ENCODE peak calls at places on chromosomes 13 and 19, in six cellular contexts. E, K, D, O, Y and F are unnamed samples. For H3K27me3, the result is how much of the 10 kb centered on the place peaks cover.

GRCh38 chr19:738509-739128 is 12.3 kb upstream of the MISP start:
- DNase-seq in Y (no peak), K (no peak), D (no peak), O (no peak), E (no peak), F (no peak)

GRCh38 chr13:97231832-97232201 is 9.7 kb downstream of the MBNL2 start:
- DNase-seq in K (peak), E (no peak), O (no peak), D (no peak), Y (no peak), F (no peak)

GRCh38 chr13:113350065-113350937 is 13.6 kb downstream of the GRTP1 start:
- DNase-seq in Y (no peak), O (no peak), E (peak), K (no peak), D (no peak), F (no peak)

GRCh38 chr13:113083402-113084061 is 22.1 kb upstream of the F7 start:
- DNase-seq in O (no peak), E (peak), Y (peak), K (peak), D (peak), F (no peak)

GRCh38 chr13:61410669-61411297 is 4.9 kb downstream of the PCDH20 start:
- DNase-seq in K (peak), E (no peak), O (no peak), D (peak), Y (peak), F (no peak)

GRCh38 chr13:42654760-42655159 is 80.8 kb downstream of the TNFSF11 start:
- DNase-seq in O (no peak), E (no peak), D (no peak), Y (no peak), K (no peak), F (no peak)

GRCh38 chr19:3270908-3271307 is 46.4 kb downstream of the CELF5 start:
- DNase-seq in E (no peak), Y (no peak), O (peak), K (peak), D (peak), F (no peak)

GRCh38 chr13:110620596-110620995 is 5.3 kb downstream of the NAXD start:
- DNase-seq in Y (no peak), D (no peak), K (no peak), O (no peak), E (no peak), F (no peak)

GRCh38 chr13:101267656-101268055 is 148.7 kb downstream of the NALCN start:
- DNase-seq in K (no peak), E (no peak), D (no peak), O (peak), Y (no peak), F (no peak)

GRCh38 chr19:3625996-3626472 is 556 bp downstream of the CACTIN start:
- DNase-seq in Y (no peak), O (no peak), K (no peak), D (no peak), E (no peak), F (no peak)

GRCh38 chr13:39499580-39499979 is 103.4 kb downstream of the LHFPL6 start:
- DNase-seq in D (no peak), Y (no peak), E (no peak), O (no peak), K (no peak), F (no peak)

GRCh38 chr19:58229255-58229639 is 533 bp downstream of the ZNF544 start:
- DNase-seq in K (peak), E (no peak), Y (no peak), O (no peak), D (peak), F (no peak)

GRCh38 chr13:92187378-92187989 is 789.1 kb downstream of the GPC5 start:
- DNase-seq in Y (peak), D (peak), O (no peak), E (no peak), K (peak), F (no peak)

GRCh38 chr19:3783660-3784584 is 2.3 kb downstream of the MATK start:
- DNase-seq in Y (no peak), E (peak), D (no peak), K (no peak), O (no peak), F (no peak)

GRCh38 chr13:67341406-67341805 is 111.3 kb upstream of the PCDH9 start:
- DNase-seq in K (peak), D (no peak), O (no peak), E (no peak), Y (no peak), F (no peak)

GRCh38 chr13:105611424-105611823 is 924.0 kb downstream of the EFNB2 start:
- DNase-seq in E (no peak), K (peak), D (no peak), Y (no peak), O (no peak), F (no peak)

GRCh38 chr19:56089344-56089743 is 31.8 kb downstream of the ZNF787 start:
- DNase-seq in O (no peak), Y (no peak), K (no peak), E (no peak), D (no peak), F (no peak)

GRCh38 chr19:3404324-3405260 is 38.2 kb downstream of the NFIC start:
- DNase-seq in D (peak), K (peak), O (no peak), Y (no peak), E (peak), F (no peak)

GRCh38 chr13:111422352-111422751 is 101.9 kb downstream of the TEX29 start:
- DNase-seq in D (no peak), O (no peak), Y (no peak), K (no peak), E (no peak), F (no peak)

GRCh38 chr19:8129061-8129460 is 20.3 kb downstream of the FBN3 start:
- DNase-seq in O (no peak), D (no peak), K (no peak), Y (no peak), E (no peak), F (no peak)

GRCh38 chr19:58569191-58569942 is 3.8 kb downstream of the MZF1 start:
- DNase-seq in D (no peak), Y (no peak), O (no peak), E (peak), K (no peak), F (no peak)

GRCh38 chr13:46633416-46633815 is 80.4 kb downstream of the LRCH1 start:
- DNase-seq in E (no peak), O (no peak), K (peak), Y (no peak), D (no peak), F (no peak)

GRCh38 chr13:34863360-34864135 is 78.5 kb upstream of the NBEA start:
- DNase-seq in Y (no peak), O (no peak), K (peak), E (no peak), D (peak), F (no peak)

GRCh38 chr13:109790951-109791605 is 4.7 kb upstream of the IRS2 start:
- DNase-seq in Y (no peak), D (peak), E (no peak), O (no peak), K (peak), F (no peak)

GRCh38 chr13:95540848-95541247 is 11.7 kb upstream of the CLDN10 start:
- DNase-seq in K (no peak), Y (no peak), O (no peak), D (no peak), E (no peak), F (no peak)

GRCh38 chr13:108155185-108156106 is 59.9 kb downstream of the LIG4 start:
- DNase-seq in O (no peak), D (peak), E (no peak), K (peak), Y (peak), F (no peak)

GRCh38 chr19:3907626-3908265 is 25.1 kb upstream of the NMRK2 start:
- DNase-seq in Y (no peak), O (no peak), D (no peak), K (no peak), E (no peak), F (no peak)

GRCh38 chr13:65036999-65037398 is 2193.1 kb downstream of the PCDH9 start:
- DNase-seq in E (no peak), K (no peak), D (no peak), Y (no peak), O (no peak), F (no peak)

GRCh38 chr13:32761472-32761871 is 175.2 kb downstream of the PDS5B start:
- DNase-seq in Y (no peak), O (no peak), D (no peak), E (no peak), K (no peak), F (no peak)

GRCh38 chr13:97629601-97630272 is 195.8 kb downstream of the RAP2A start:
- DNase-seq in D (no peak), O (no peak), E (no peak), K (no peak), Y (no peak), F (no peak)

GRCh38 chr19:48629599-48630288 is 7.4 kb downstream of the DBP start:
- DNase-seq in E (peak), Y (no peak), O (no peak), K (no peak), D (peak), F (no peak)

GRCh38 chr19:55689366-55690108 is 14.5 kb downstream of the EPN1 start:
- DNase-seq in E (peak), O (no peak), D (no peak), Y (no peak), K (no peak), F (no peak)

GRCh38 chr13:77836423-77836822 is 82.2 kb downstream of the EDNRB start:
- DNase-seq in O (no peak), E (no peak), K (peak), D (peak), Y (no peak), F (no peak)

GRCh38 chr19:48967346-48968178 is 2.5 kb downstream of the FTL start:
- DNase-seq in D (no peak), Y (no peak), O (no peak), E (peak), K (peak), F (no peak)

GRCh38 chr19:49071860-49072547 is 495 bp downstream of the KCNA7 start:
- DNase-seq in K (no peak), D (peak), E (no peak), O (no peak), Y (no peak), F (no peak)

GRCh38 chr13:109256866-109257760 is 529.3 kb downstream of the IRS2 start:
- DNase-seq in D (peak), O (no peak), Y (peak), E (no peak), K (peak), F (no peak)

GRCh38 chr19:46368116-46368515 is 21.2 kb downstream of the PPP5C start:
- DNase-seq in D (no peak), O (no peak), Y (no peak), K (no peak), E (peak), F (no peak)

GRCh38 chr19:41691268-41691970 is 3.3 kb upstream of the CEACAM7 start:
- DNase-seq in O (peak), Y (peak), K (no peak), E (no peak), D (peak), F (no peak)
- H3K27me3 ChIP-seq in O (under half), Y (under half), K (under half), E (under half), D (under half), F (under half)

DNA sequence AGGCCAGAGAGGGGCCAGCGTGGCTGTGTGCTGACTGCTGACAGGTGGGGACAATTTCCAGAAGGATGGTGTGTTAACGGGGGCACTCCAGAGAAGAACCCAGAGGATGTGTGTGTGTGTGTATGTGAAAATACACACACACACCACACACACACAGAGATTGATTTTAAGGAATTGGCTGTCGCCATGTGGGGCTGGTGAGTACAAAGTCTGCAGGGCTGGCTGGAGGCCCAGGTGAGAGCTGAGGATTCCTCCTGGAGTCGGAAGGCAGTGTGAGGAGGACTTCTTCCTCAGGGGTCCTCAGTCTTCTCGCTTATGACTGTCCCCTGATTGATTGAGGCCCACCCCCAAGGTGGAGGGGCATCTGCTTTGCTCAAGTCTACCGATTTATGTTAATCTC is 7.6 kb upstream of the GJB6 start:
- DNase-seq in Y (no peak), E (no peak), D (no peak), O (no peak), K (no peak), F (no peak)
- H3K27me3 ChIP-seq in Y (under half), E (under half), D (under half), O (under half), K (half or more), F (under half)

GRCh38 chr13:27911499-27911898 is 8.3 kb upstream of the PDX1 start:
- DNase-seq in Y (no peak), K (no peak), E (no peak), D (no peak), O (no peak), F (no peak)

GRCh38 chr13:27909378-27909777 is 10.4 kb upstream of the PDX1 start:
- DNase-seq in E (no peak), K (no peak), O (no peak), Y (no peak), D (no peak), F (no peak)

GRCh38 chr13:27905650-27906049 is 14.2 kb upstream of the PDX1 start:
- DNase-seq in K (no peak), E (no peak), D (no peak), O (no peak), Y (no peak), F (no peak)

GRCh38 chr13:27913116-27913515 is 6.7 kb upstream of the PDX1 start:
- DNase-seq in D (no peak), K (no peak), Y (no peak), E (no peak), O (no peak), F (no peak)

GRCh38 chr13:27907139-27907787 is 12.5 kb upstream of the PDX1 start:
- DNase-seq in O (no peak), D (no peak), K (no peak), Y (no peak), E (no peak), F (no peak)
- H3K27me3 ChIP-seq in O (under half), D (half or more), K (under half), Y (under half), E (under half), F (under half)

DNA sequence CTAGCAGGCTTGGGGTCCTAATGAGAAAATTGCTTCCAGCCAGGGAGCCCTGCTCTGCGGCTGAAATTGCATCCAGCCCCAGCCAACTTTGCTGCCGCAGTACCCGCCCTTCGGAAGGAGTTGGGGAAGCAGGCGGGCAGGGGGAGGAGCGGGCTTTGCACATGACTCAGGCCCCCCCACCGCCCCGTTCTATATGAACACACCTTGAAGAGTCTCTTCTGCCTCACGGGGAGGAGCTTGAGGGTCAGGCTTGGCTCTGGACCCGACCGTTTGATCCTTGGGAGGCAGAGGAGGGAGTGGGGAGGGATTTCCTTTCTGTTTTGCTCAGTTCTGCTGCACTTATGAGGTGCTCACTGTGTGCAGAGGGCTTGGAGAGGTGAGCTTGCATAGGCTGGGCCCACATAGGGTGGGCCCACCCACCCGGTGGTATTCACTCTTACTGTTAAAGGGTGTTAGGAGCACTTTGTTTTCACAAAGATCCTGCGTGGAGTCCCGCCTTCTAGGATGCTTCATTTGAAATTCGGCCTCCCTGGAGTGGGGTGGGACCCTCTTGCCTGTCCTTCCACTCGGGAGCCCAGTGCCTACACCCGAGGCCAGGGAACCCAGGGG is 46.5 kb downstream of the LYL1 start:
- DNase-seq in E (no peak), O (no peak), Y (no peak), K (peak), D (peak), F (no peak)
- H3K27me3 ChIP-seq in E (under half), O (under half), Y (under half), K (under half), D (under half), F (under half)

DNA sequence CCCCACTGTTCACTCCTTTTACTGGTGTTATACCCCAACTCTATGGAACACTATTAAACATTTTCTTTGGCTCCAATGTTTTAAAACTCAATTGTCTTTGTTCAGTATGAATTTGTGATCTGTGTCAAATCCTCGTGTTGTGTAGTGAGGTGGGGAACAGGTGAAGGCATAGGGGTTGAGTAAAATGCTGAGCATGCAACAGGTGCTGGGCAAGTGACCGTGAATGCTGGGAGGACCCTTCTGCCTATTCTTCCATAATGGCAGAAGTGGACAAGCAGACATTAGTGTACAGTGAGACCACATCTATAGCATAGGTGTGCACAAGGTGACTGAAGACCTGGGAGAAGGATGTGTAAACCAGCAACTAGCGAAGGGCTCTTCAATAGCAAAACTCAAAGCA is 1188.0 kb downstream of the UQCRFS1 start:
- DNase-seq in O (no peak), D (no peak), E (no peak), Y (no peak), K (no peak), F (no peak)
- H3K27me3 ChIP-seq in O (under half), D (under half), E (under half), Y (under half), K (under half), F (under half)

GRCh38 chr13:43784491-43784890 is 2.3 kb downstream of the ENOX1 start:
- DNase-seq in K (no peak), O (no peak), Y (no peak), E (no peak), D (no peak), F (no peak)

GRCh38 chr13:43786472-43786765 is 353 bp downstream of the ENOX1 start:
- DNase-seq in Y (no peak), O (no peak), K (no peak), D (no peak), E (no peak), F (no peak)

GRCh38 chr13:43785681-43786471 is 896 bp downstream of the ENOX1 start:
- DNase-seq in K (peak), Y (no peak), O (no peak), D (peak), E (peak), F (no peak)

GRCh38 chr13:43783820-43784219 is 3.0 kb downstream of the ENOX1 start:
- DNase-seq in Y (no peak), K (peak), E (no peak), D (peak), O (no peak), F (no peak)

GRCh38 chr13:43785166-43785680 is 1.5 kb downstream of the ENOX1 start:
- DNase-seq in D (no peak), K (peak), E (no peak), O (no peak), Y (no peak), F (no peak)
- H3K27me3 ChIP-seq in D (under half), K (under half), E (under half), O (under half), Y (under half), F (under half)